ENCODE peak calls at places on chromosome 6, in four cellular contexts. R, Q, G and M are unnamed samples.

GRCh38 chr6:54892831-54893230 is 46.3 kb downstream of the FAM83B start:
- DNase-seq in R (no peak), G (peak), Q (no peak), M (no peak)

GRCh38 chr6:22784611-22785010 is 215.2 kb downstream of the HDGFL1 start:
- DNase-seq in Q (no peak), G (peak), R (no peak), M (no peak)

GRCh38 chr6:37985355-37985754 is 165.8 kb downstream of the ZFAND3 start:
- DNase-seq in G (no peak), Q (no peak), R (no peak), M (no peak)

GRCh38 chr6:1463751-1464397 is 74.5 kb downstream of the FOXF2 start:
- DNase-seq in Q (no peak), R (no peak), G (no peak), M (no peak)

GRCh38 chr6:168865-169455 is 123.3 kb upstream of the DUSP22 start:
- DNase-seq in R (no peak), Q (no peak), G (peak), M (peak)

GRCh38 chr6:3390698-3391097 is 66.2 kb downstream of the SLC22A23 start:
- DNase-seq in R (peak), Q (no peak), G (peak), M (peak)

GRCh38 chr6:164069352-164070022 is 655.0 kb downstream of the QKI start:
- DNase-seq in G (peak), R (no peak), Q (no peak), M (no peak)

GRCh38 chr6:38796006-38796405 is 80.9 kb downstream of the DNAH8 start:
- DNase-seq in R (no peak), G (no peak), Q (no peak), M (no peak)

GRCh38 chr6:148831064-148831463 is 84.2 kb downstream of the UST start:
- DNase-seq in G (no peak), R (no peak), Q (no peak), M (peak)